ENCODE peak calls at places on chromosomes 2 and 18, in seven cellular contexts. One of them, this sample, is unnamed.
A peak's percentile ranks its signal among the peaks of the same experiment; 100 is the strongest.

GRCh38 chr2:106561356-106561755 is 74.2 kb downstream of the CD8B2 start:
- DNase-seq in PC-9: no peak
- DNase-seq in breast epithelium: no peak
- DNase-seq in uterus: no peak
- DNase-seq in ovary: no peak
- DNase-seq in hepatocyte: no peak
- DNase-seq in gastrocnemius medialis: peak; percentile 77
- DNase-seq in this sample: no peak

GRCh38 chr2:71613566-71613952 is 160.2 kb downstream of the DYSF start:
- DNase-seq in PC-9: no peak
- DNase-seq in breast epithelium: peak; percentile 9
- DNase-seq in uterus: no peak
- DNase-seq in ovary: no peak
- DNase-seq in hepatocyte: no peak
- DNase-seq in gastrocnemius medialis: peak; percentile 7
- DNase-seq in this sample: no peak

GRCh38 chr2:107136749-107137148 is 250.8 kb upstream of the ST6GAL2 start:
- DNase-seq in PC-9: no peak
- DNase-seq in breast epithelium: no peak
- DNase-seq in uterus: no peak
- DNase-seq in ovary: no peak
- DNase-seq in hepatocyte: no peak
- DNase-seq in gastrocnemius medialis: no peak
- DNase-seq in this sample: no peak

GRCh38 chr18:12032786-12033642 is 51.7 kb downstream of the IMPA2 start:
- DNase-seq in PC-9: no peak
- DNase-seq in breast epithelium: no peak
- DNase-seq in uterus: no peak
- DNase-seq in ovary: no peak
- DNase-seq in hepatocyte: no peak
- DNase-seq in gastrocnemius medialis: no peak
- DNase-seq in this sample: no peak

GRCh38 chr2:52141076-52141475 is 1109.1 kb upstream of the NRXN1 start:
- DNase-seq in PC-9: no peak
- DNase-seq in breast epithelium: no peak
- DNase-seq in uterus: no peak
- DNase-seq in ovary: no peak
- DNase-seq in hepatocyte: no peak
- DNase-seq in gastrocnemius medialis: no peak
- DNase-seq in this sample: no peak

GRCh38 chr18:8987250-8987649 is 115.2 kb upstream of the NDUFV2 start:
- DNase-seq in PC-9: no peak
- DNase-seq in breast epithelium: no peak
- DNase-seq in uterus: no peak
- DNase-seq in ovary: no peak
- DNase-seq in hepatocyte: no peak
- DNase-seq in gastrocnemius medialis: no peak
- DNase-seq in this sample: no peak

GRCh38 chr2:222743263-222743865 is 71.9 kb downstream of the MOGAT1 start:
- DNase-seq in PC-9: no peak
- DNase-seq in breast epithelium: no peak
- DNase-seq in uterus: no peak
- DNase-seq in ovary: peak; percentile 39
- DNase-seq in hepatocyte: no peak
- DNase-seq in gastrocnemius medialis: no peak
- DNase-seq in this sample: no peak

GRCh38 chr2:11024010-11024615 is 112.4 kb downstream of the KCNF1 start:
- DNase-seq in PC-9: no peak
- DNase-seq in breast epithelium: no peak
- DNase-seq in uterus: no peak
- DNase-seq in ovary: no peak
- DNase-seq in hepatocyte: peak; percentile 29
- DNase-seq in gastrocnemius medialis: no peak
- DNase-seq in this sample: no peak

GRCh38 chr2:23489471-23490400 is 104.8 kb downstream of the KLHL29 start:
- DNase-seq in PC-9: no peak
- DNase-seq in breast epithelium: no peak
- DNase-seq in uterus: no peak
- DNase-seq in ovary: no peak
- DNase-seq in hepatocyte: no peak
- DNase-seq in gastrocnemius medialis: no peak
- DNase-seq in this sample: no peak
- H3K4me1 ChIP-seq in PC-9: no peaks in the 10 kb centered on the region
- H3K4me1 ChIP-seq in breast epithelium: no peaks in the 10 kb centered on the region
- H3K4me1 ChIP-seq in uterus: no peaks in the 10 kb centered on the region
- H3K4me1 ChIP-seq in ovary: peaks cover 5% of the 10 kb centered on the region
- H3K4me1 ChIP-seq in hepatocyte: peaks cover 7% of the 10 kb centered on the region
- H3K4me1 ChIP-seq in gastrocnemius medialis: no peaks in the 10 kb centered on the region
- H3K4me1 ChIP-seq in this sample: no peaks in the 10 kb centered on the region

GRCh38 chr18:56569391-56569790 is 69.0 kb downstream of the TXNL1 start:
- DNase-seq in PC-9: no peak
- DNase-seq in breast epithelium: no peak
- DNase-seq in uterus: no peak
- DNase-seq in ovary: no peak
- DNase-seq in hepatocyte: no peak
- DNase-seq in gastrocnemius medialis: no peak
- DNase-seq in this sample: no peak
- TF ChIP-seq CTCF in PC-9: no peak
- TF ChIP-seq CTCF in breast epithelium: no peak
- TF ChIP-seq CTCF in uterus: no peak
- TF ChIP-seq CTCF in ovary: no peak
- TF ChIP-seq CTCF in hepatocyte: no peak
- TF ChIP-seq CTCF in gastrocnemius medialis: no peak
- TF ChIP-seq CTCF in this sample: no peak

GRCh38 chr2:21535826-21536225 is 412.1 kb downstream of the TDRD15 start:
- DNase-seq in PC-9: no peak
- DNase-seq in breast epithelium: no peak
- DNase-seq in uterus: no peak
- DNase-seq in ovary: no peak
- DNase-seq in hepatocyte: no peak
- DNase-seq in gastrocnemius medialis: no peak
- DNase-seq in this sample: no peak
- H3K9me3 ChIP-seq in PC-9: peaks cover 11% of the 10 kb centered on the region
- H3K9me3 ChIP-seq in breast epithelium: peaks cover 37% of the 10 kb centered on the region
- H3K9me3 ChIP-seq in uterus: no peaks in the 10 kb centered on the region
- H3K9me3 ChIP-seq in ovary: no peaks in the 10 kb centered on the region
- H3K9me3 ChIP-seq in hepatocyte: no peaks in the 10 kb centered on the region
- H3K9me3 ChIP-seq in gastrocnemius medialis: no peaks in the 10 kb centered on the region
- H3K9me3 ChIP-seq in this sample: peaks cover 28% of the 10 kb centered on the region

GRCh38 chr18:77105680-77106079 is 26.9 kb downstream of the MBP start:
- DNase-seq in PC-9: no peak
- DNase-seq in breast epithelium: no peak
- DNase-seq in uterus: no peak
- DNase-seq in ovary: no peak
- DNase-seq in hepatocyte: no peak
- DNase-seq in gastrocnemius medialis: no peak
- DNase-seq in this sample: no peak

GRCh38 chr18:77103991-77104521 is 28.5 kb downstream of the MBP start:
- DNase-seq in PC-9: no peak
- DNase-seq in breast epithelium: no peak
- DNase-seq in uterus: no peak
- DNase-seq in ovary: peak; percentile 65
- DNase-seq in hepatocyte: no peak
- DNase-seq in gastrocnemius medialis: no peak
- DNase-seq in this sample: no peak

GRCh38 chr18:77106331-77106730 is 26.3 kb downstream of the MBP start:
- DNase-seq in PC-9: no peak
- DNase-seq in breast epithelium: no peak
- DNase-seq in uterus: no peak
- DNase-seq in ovary: no peak
- DNase-seq in hepatocyte: no peak
- DNase-seq in gastrocnemius medialis: peak; percentile 22
- DNase-seq in this sample: no peak

GRCh38 chr18:77103181-77103875 is 29.3 kb downstream of the MBP start:
- DNase-seq in PC-9: no peak
- DNase-seq in breast epithelium: no peak
- DNase-seq in uterus: no peak
- DNase-seq in ovary: no peak
- DNase-seq in hepatocyte: no peak
- DNase-seq in gastrocnemius medialis: peak; percentile 43
- DNase-seq in this sample: no peak

DNA sequence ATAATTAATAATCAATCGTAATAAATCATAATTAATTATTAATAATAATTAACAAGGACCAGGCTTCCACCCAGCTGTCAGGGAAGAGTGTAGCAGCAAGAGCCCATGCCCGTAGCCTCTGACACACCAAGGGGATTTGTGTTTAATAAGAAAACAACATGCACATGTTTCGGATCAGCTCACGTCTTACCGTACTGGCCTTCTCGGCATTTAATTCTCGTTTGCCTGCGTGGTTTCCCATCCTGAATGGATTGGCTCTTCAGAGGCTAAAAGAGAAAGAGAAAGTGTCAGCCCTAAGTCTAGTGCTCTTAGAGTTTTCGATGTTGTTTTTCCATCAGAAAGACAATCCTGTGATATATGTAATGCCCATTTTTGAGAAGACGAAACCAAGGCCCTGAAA is 27.6 kb downstream of the MBP start:
- DNase-seq in PC-9: no peak
- DNase-seq in breast epithelium: no peak
- DNase-seq in uterus: no peak
- DNase-seq in ovary: no peak
- DNase-seq in hepatocyte: no peak
- DNase-seq in gastrocnemius medialis: no peak
- DNase-seq in this sample: no peak
- H3K4me1 ChIP-seq in PC-9: peaks cover 44% of the 10 kb centered on the region
- H3K4me1 ChIP-seq in breast epithelium: no peaks in the 10 kb centered on the region
- H3K4me1 ChIP-seq in uterus: peaks cover 29% of the 10 kb centered on the region
- H3K4me1 ChIP-seq in ovary: peaks cover 44% of the 10 kb centered on the region
- H3K4me1 ChIP-seq in hepatocyte: peaks cover 50% of the 10 kb centered on the region
- H3K4me1 ChIP-seq in gastrocnemius medialis: peaks cover 64% of the 10 kb centered on the region
- H3K4me1 ChIP-seq in this sample: peaks cover 90% of the 10 kb centered on the region

DNA sequence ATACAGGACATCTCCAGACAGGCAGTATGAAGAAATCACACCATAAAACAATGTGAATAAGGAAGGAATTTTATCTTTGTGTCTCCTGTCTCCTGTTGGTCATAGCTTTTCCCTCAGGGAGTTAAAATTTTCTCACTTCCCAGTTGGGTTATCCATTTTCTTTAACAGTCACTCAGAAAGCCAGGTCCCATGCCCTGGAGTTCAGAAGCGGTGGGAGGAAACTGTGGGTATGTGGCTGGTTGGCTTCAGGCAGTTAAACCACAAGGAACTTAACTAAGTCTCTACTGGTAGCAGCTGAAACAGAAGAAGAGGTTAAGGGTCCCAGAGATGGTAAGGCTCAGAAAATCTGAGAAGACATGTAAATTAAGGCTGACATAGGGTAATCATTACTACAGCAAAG is 6.5 kb upstream of the SMAD2 start:
- DNase-seq in PC-9: no peak
- DNase-seq in breast epithelium: no peak
- DNase-seq in uterus: no peak
- DNase-seq in ovary: no peak
- DNase-seq in hepatocyte: no peak
- DNase-seq in gastrocnemius medialis: no peak
- DNase-seq in this sample: no peak
- TF ChIP-seq CTCF in PC-9: no peak
- TF ChIP-seq CTCF in breast epithelium: no peak
- TF ChIP-seq CTCF in uterus: no peak
- TF ChIP-seq CTCF in ovary: no peak
- TF ChIP-seq CTCF in hepatocyte: no peak
- TF ChIP-seq CTCF in gastrocnemius medialis: no peak
- TF ChIP-seq CTCF in this sample: no peak

GRCh38 chr2:31696068-31696467 is 115.3 kb upstream of the SRD5A2 start:
- DNase-seq in PC-9: no peak
- DNase-seq in breast epithelium: no peak
- DNase-seq in uterus: no peak
- DNase-seq in ovary: no peak
- DNase-seq in hepatocyte: no peak
- DNase-seq in gastrocnemius medialis: no peak
- DNase-seq in this sample: no peak
- H3K9me3 ChIP-seq in PC-9: peaks cover 58% of the 10 kb centered on the region
- H3K9me3 ChIP-seq in breast epithelium: peaks cover 83% of the 10 kb centered on the region
- H3K9me3 ChIP-seq in uterus: no peaks in the 10 kb centered on the region
- H3K9me3 ChIP-seq in ovary: no peaks in the 10 kb centered on the region
- H3K9me3 ChIP-seq in hepatocyte: peaks cover 3% of the 10 kb centered on the region
- H3K9me3 ChIP-seq in gastrocnemius medialis: peaks cover 19% of the 10 kb centered on the region
- H3K9me3 ChIP-seq in this sample: peaks cover 90% of the 10 kb centered on the region

GRCh38 chr2:239602290-239603282 is 201.8 kb upstream of the HDAC4 start:
- DNase-seq in PC-9: no peak
- DNase-seq in breast epithelium: peak; percentile 25
- DNase-seq in uterus: no peak
- DNase-seq in ovary: no peak
- DNase-seq in hepatocyte: no peak
- DNase-seq in gastrocnemius medialis: no peak
- DNase-seq in this sample: no peak
- H3K4me1 ChIP-seq in PC-9: no peaks in the 10 kb centered on the region
- H3K4me1 ChIP-seq in breast epithelium: no peaks in the 10 kb centered on the region
- H3K4me1 ChIP-seq in uterus: no peaks in the 10 kb centered on the region
- H3K4me1 ChIP-seq in ovary: no peaks in the 10 kb centered on the region
- H3K4me1 ChIP-seq in hepatocyte: no peaks in the 10 kb centered on the region
- H3K4me1 ChIP-seq in gastrocnemius medialis: no peaks in the 10 kb centered on the region
- H3K4me1 ChIP-seq in this sample: no peaks in the 10 kb centered on the region